ENCODE peak calls at places on chromosomes 13 and 19, in five cellular contexts. V is BJ, Z is left lung, N is fibroblast of pulmonary artery, R is ascending aorta. I is an unnamed sample.

GRCh38 chr13:78589206-78589605 is 14.1 kb downstream of the POU4F1 start:
- DNase-seq in N (peak), V (no peak), Z (no peak), R (no peak), I (no peak)

GRCh38 chr13:113291997-113292862 is 4.8 kb upstream of the LAMP1 start:
- DNase-seq in N (no peak), V (no peak), R (no peak), Z (peak), I (peak)

GRCh38 chr13:110677731-110678545 is 28.0 kb downstream of the CARS2 start:
- DNase-seq in R (no peak), Z (no peak), V (no peak), N (peak), I (no peak)

GRCh38 chr19:37654525-37654832 is 786 bp downstream of the ZFP30 start:
- DNase-seq in Z (no peak), N (peak), R (no peak), V (no peak), I (no peak)

GRCh38 chr13:50676602-50677001 is 166.9 kb downstream of the DLEU7 start:
- DNase-seq in R (no peak), Z (no peak), N (peak), V (peak), I (no peak)

GRCh38 chr13:111245781-111246384 is 74.6 kb upstream of the TEX29 start:
- DNase-seq in R (no peak), N (peak), Z (no peak), V (no peak), I (no peak)

GRCh38 chr19:50514346-50515167 is 844 bp upstream of the ASPDH start:
- DNase-seq in V (no peak), Z (peak), N (no peak), R (no peak), I (no peak)

GRCh38 chr13:36979361-36980040 is 19.6 kb downstream of the ALG5 start:
- DNase-seq in Z (no peak), N (no peak), R (no peak), V (no peak), I (no peak)

GRCh38 chr13:98496239-98496668 is 80.7 kb downstream of the STK24 start:
- DNase-seq in Z (no peak), V (no peak), R (no peak), N (no peak), I (no peak)

GRCh38 chr13:68927387-68928026 is 1180.1 kb upstream of the ATXN8OS start:
- DNase-seq in Z (no peak), V (no peak), N (no peak), R (no peak), I (no peak)

GRCh38 chr19:57452307-57452706 is 4.6 kb downstream of the VN1R1 start:
- DNase-seq in R (no peak), N (no peak), Z (no peak), V (no peak), I (no peak)

GRCh38 chr13:41284512-41285288 is 21.3 kb upstream of the MTRF1 start:
- DNase-seq in Z (no peak), N (peak), V (peak), R (no peak), I (no peak)

GRCh38 chr13:50378513-50378970 is 363.3 kb downstream of the KCNRG start:
- DNase-seq in R (no peak), V (no peak), Z (no peak), N (no peak), I (no peak)

GRCh38 chr13:98773921-98774320 is 21.4 kb upstream of the SLC15A1 start:
- DNase-seq in V (no peak), N (no peak), Z (no peak), R (no peak), I (no peak)

GRCh38 chr13:40624338-40624737 is 42.1 kb downstream of the FOXO1 start:
- DNase-seq in N (no peak), R (no peak), V (no peak), Z (no peak), I (no peak)

GRCh38 chr13:67369895-67370660 is 139.9 kb upstream of the PCDH9 start:
- DNase-seq in R (no peak), Z (no peak), V (peak), N (peak), I (no peak)

GRCh38 chr19:28504139-28504538 is 708.8 kb downstream of the UQCRFS1 start:
- DNase-seq in Z (no peak), N (no peak), R (no peak), V (no peak), I (no peak)

GRCh38 chr13:37491661-37492060 is 106.9 kb downstream of the POSTN start:
- DNase-seq in Z (no peak), R (no peak), V (no peak), N (no peak), I (no peak)

GRCh38 chr13:110287031-110287828 is 19.7 kb downstream of the COL4A1 start:
- DNase-seq in V (no peak), Z (no peak), R (no peak), N (no peak), I (no peak)

GRCh38 chr19:29002336-29002735 is 210.6 kb downstream of the UQCRFS1 start:
- DNase-seq in R (no peak), V (no peak), N (no peak), Z (no peak), I (peak)

GRCh38 chr13:51246411-51247298 is 24.5 kb downstream of the FAM124A start:
- DNase-seq in Z (no peak), N (no peak), V (no peak), R (no peak), I (no peak)

GRCh38 chr13:25132984-25133383 is 37.0 kb downstream of the PABPC3 start:
- DNase-seq in R (no peak), V (no peak), N (no peak), Z (no peak), I (no peak)

GRCh38 chr13:95906999-95907398 is 146.2 kb downstream of the UGGT2 start:
- DNase-seq in N (no peak), R (no peak), Z (no peak), V (no peak), I (no peak)

GRCh38 chr19:44512326-44513298 is 12.3 kb upstream of the ZNF180 start:
- DNase-seq in N (peak), V (no peak), R (no peak), Z (no peak), I (no peak)

GRCh38 chr19:6412111-6412999 is 12.3 kb downstream of the KHSRP start:
- DNase-seq in Z (no peak), V (no peak), N (peak), R (no peak), I (peak)

GRCh38 chr13:102097708-102098107 is 304.1 kb downstream of the FGF14 start:
- DNase-seq in N (no peak), V (no peak), Z (no peak), R (no peak), I (no peak)

GRCh38 chr13:99652141-99652540 is 150.9 kb downstream of the TM9SF2 start:
- DNase-seq in Z (no peak), V (no peak), N (no peak), R (no peak), I (no peak)

GRCh38 chr13:34667356-34668218 is 274.5 kb upstream of the NBEA start:
- DNase-seq in Z (no peak), N (no peak), V (no peak), R (no peak), I (no peak)

GRCh38 chr19:13398780-13399726 is 107.2 kb downstream of the CACNA1A start:
- DNase-seq in Z (no peak), V (peak), R (no peak), N (peak), I (no peak)

GRCh38 chr19:40719414-40719894 is 2.5 kb downstream of the ITPKC start:
- DNase-seq in V (no peak), R (no peak), Z (no peak), N (no peak), I (no peak)

GRCh38 chr19:29492761-29493160 is 33.0 kb upstream of the VSTM2B start:
- DNase-seq in Z (no peak), V (no peak), R (no peak), N (no peak), I (no peak)

GRCh38 chr19:1794424-1795185 is 17.5 kb downstream of the ATP8B3 start:
- DNase-seq in N (no peak), Z (no peak), V (no peak), R (no peak), I (peak)

DNA sequence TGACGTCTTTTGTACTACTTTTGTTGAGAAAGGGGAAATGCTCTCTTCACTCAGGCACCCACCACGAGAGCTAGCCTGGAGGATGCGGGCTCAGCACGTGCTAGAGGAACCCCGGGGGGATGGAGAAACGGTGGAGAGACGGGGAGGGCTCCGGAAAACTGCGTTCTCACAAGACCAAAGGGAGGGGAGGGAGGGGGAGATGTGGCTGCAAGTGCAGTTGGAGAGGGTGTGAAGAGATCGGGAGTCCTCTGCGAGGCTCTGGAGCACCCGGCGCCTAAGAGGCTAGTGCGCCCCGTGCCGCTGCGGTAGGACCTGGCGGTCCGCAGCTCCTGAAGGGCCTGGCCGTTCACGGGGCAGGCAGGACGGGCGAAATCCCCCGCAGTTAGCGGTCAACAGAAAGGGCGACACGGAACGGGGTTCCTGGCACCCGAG is 43.4 kb upstream of the XPO4 start:
- DNase-seq in R (no peak), N (no peak), V (no peak), Z (peak), I (peak)
- H3K4me3 ChIP-seq in R (peak), N (peak), V (peak), Z (no peak), I (no peak)

DNA sequence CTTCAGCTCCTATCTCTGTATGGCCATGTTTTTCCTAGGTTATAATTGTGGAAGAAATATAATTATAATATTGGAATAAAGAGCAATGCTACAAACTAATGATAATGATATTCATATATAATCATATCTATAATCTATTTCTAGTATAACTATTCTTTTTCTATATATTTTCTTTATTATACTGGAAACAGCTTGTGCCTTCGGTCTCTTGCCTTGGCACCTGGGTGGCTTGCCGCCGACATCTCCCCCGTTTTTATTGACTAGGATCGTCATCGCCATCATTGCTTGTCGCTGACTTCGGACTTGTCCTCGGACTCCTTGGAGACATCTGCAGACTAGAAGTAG is 24.2 kb downstream of the ZNF763 start:
- DNase-seq in V (no peak), R (no peak), N (no peak), Z (no peak), I (no peak)
- H3K4me3 ChIP-seq in V (no peak), R (no peak), N (peak), Z (no peak), I (peak)

DNA sequence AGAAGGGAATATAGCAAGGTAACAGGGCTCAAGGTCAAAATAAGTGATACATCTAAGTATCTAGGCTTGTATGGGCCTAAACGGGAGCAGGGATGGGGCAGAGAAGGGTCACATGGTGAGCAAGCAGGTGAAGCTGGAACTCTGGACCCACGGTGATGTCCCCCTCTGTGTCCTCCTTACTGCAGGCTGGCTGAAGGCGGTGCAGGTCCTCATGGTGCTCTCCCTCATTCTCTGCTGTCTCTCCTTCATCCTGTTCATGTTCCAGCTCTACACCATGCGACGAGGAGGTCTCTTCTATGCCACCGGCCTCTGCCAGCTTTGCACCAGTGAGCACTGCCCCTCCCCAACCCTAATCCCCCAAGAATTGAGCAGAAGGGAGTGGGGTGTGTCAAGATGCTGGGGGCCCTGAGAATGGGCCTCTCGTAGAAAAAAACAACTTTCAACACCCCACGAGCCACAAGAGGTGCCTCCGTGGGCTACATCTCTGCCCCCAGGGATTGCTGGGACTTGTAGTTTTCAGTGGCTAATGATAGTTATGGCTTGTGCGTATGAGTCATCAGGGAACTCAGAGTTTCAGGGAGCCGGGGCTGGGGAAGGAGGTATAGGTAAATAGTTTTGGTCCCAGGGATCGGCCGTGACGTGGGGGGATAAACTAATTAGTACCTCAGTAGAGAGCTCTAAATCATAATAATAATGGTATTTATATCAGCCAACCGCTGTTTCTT is 4.0 kb downstream of the EMP3 start:
- DNase-seq in Z (no peak), V (no peak), N (peak), R (no peak), I (no peak)
- H3K4me3 ChIP-seq in Z (no peak), V (no peak), N (no peak), R (no peak), I (peak)

DNA sequence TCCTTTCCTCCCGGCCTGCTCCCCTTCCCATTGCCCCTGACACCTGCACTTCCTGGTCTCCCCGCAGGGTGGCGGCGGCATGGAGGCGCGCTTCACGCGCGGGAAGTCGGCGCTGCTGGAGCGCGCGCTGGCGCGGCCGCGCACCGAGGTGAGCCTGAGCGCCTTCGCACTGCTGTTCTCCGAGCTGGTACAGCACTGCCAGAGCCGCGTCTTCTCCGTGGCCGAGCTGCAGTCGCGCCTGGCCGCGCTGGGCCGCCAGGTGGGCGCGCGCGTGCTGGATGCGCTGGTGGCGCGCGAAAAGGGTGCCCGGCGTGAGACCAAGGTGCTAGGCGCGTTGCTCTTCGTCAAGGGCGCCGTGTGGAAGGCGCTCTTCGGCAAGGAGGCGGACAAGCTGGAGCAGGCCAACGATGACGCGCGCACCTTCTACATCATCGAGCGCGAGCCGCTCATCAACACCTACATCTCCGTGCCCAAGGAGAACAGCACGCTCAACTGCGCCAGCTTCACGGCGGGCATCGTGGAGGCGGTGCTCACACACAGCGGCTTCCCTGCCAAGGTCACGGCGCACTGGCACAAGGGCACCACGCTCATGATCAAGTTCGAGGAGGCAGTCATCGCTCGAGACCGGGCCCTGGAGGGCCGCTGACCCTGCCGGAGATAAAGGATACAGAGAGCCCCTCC is 1.7 kb downstream of the TRAPPC5 start:
- DNase-seq in V (no peak), N (no peak), Z (no peak), R (no peak), I (no peak)
- H3K4me3 ChIP-seq in V (peak), N (peak), Z (peak), R (peak), I (peak)

DNA sequence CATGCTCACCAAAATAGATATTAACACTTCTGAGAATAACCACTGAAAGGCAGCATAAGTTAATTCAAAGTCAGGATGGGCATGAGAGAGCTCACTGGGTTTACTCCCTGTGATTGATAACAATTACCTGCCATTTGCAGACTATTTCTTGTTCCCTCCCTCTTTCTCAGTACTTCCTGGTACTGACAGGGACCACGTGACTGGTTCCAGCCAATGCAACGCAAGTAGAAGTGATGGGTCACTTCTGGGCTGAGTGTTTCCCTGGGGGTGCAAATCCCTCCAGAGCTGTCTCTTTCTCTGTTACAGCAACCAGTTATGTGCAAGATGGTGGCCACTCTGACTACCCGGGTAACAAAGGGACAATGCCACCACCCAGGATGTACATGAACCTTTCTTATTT is 118.8 kb downstream of the EFNB2 start:
- DNase-seq in R (no peak), N (no peak), Z (no peak), V (no peak), I (no peak)
- H3K4me3 ChIP-seq in R (no peak), N (no peak), Z (no peak), V (no peak), I (no peak)

I was measured in upper lobe of right lung.